ENCODE peak calls at places on chromosomes 5 and 9, in ten cellular contexts. One of them, this sample, is unnamed.

GRCh38 chr5:65288657-65289056 is 193.1 kb downstream of the ADAMTS6 start:
- DNase-seq in fibroblast of lung: no peak
- DNase-seq in AG04450: no peak
- DNase-seq in lung: no peak
- DNase-seq in stomach: no peak
- DNase-seq in ovary: no peak
- DNase-seq in cardiac fibroblast: no peak
- DNase-seq in AG09319: no peak
- DNase-seq in IMR-90: no peak
- DNase-seq in MM.1S: no peak
- DNase-seq in this sample: no peak

GRCh38 chr5:73365301-73365853 is 83.2 kb downstream of the FOXD1 start:
- DNase-seq in fibroblast of lung: peak; percentile 92
- DNase-seq in AG04450: peak; percentile 83
- DNase-seq in lung: no peak
- DNase-seq in stomach: no peak
- DNase-seq in ovary: no peak
- DNase-seq in cardiac fibroblast: peak; percentile 32
- DNase-seq in AG09319: peak; percentile 89
- DNase-seq in IMR-90: peak; percentile 96
- DNase-seq in MM.1S: no peak
- DNase-seq in this sample: no peak

GRCh38 chr9:6484210-6484609 is 71.2 kb downstream of the UHRF2 start:
- DNase-seq in fibroblast of lung: no peak
- DNase-seq in AG04450: no peak
- DNase-seq in lung: no peak
- DNase-seq in stomach: no peak
- DNase-seq in ovary: no peak
- DNase-seq in cardiac fibroblast: no peak
- DNase-seq in AG09319: no peak
- DNase-seq in IMR-90: no peak
- DNase-seq in MM.1S: no peak
- DNase-seq in this sample: no peak

GRCh38 chr5:16666861-16667481 is 50.2 kb upstream of the RETREG1 start:
- DNase-seq in fibroblast of lung: peak; percentile 48
- DNase-seq in AG04450: no peak
- DNase-seq in lung: no peak
- DNase-seq in stomach: peak; percentile 54
- DNase-seq in ovary: no peak
- DNase-seq in cardiac fibroblast: peak; percentile 63
- DNase-seq in AG09319: no peak
- DNase-seq in IMR-90: peak; percentile 15
- DNase-seq in MM.1S: no peak
- DNase-seq in this sample: no peak

GRCh38 chr5:126122942-126123341 is 300.3 kb upstream of the GRAMD2B start:
- DNase-seq in fibroblast of lung: peak; percentile 6
- DNase-seq in AG04450: no peak
- DNase-seq in lung: no peak
- DNase-seq in stomach: no peak
- DNase-seq in ovary: no peak
- DNase-seq in cardiac fibroblast: no peak
- DNase-seq in AG09319: no peak
- DNase-seq in IMR-90: no peak
- DNase-seq in MM.1S: no peak
- DNase-seq in this sample: no peak

GRCh38 chr9:110141118-110141797 is 66.7 kb downstream of the C9orf152 start:
- DNase-seq in fibroblast of lung: peak; percentile 90
- DNase-seq in AG04450: peak; percentile 88
- DNase-seq in lung: peak; percentile 50
- DNase-seq in stomach: no peak
- DNase-seq in ovary: no peak
- DNase-seq in cardiac fibroblast: peak; percentile 93
- DNase-seq in AG09319: peak; percentile 79
- DNase-seq in IMR-90: peak; percentile 99
- DNase-seq in MM.1S: no peak
- DNase-seq in this sample: peak; percentile 53

GRCh38 chr5:68140763-68141162 is 74.8 kb upstream of the PIK3R1 start:
- DNase-seq in fibroblast of lung: no peak
- DNase-seq in AG04450: no peak
- DNase-seq in lung: no peak
- DNase-seq in stomach: no peak
- DNase-seq in ovary: no peak
- DNase-seq in cardiac fibroblast: no peak
- DNase-seq in AG09319: no peak
- DNase-seq in IMR-90: no peak
- DNase-seq in MM.1S: no peak
- DNase-seq in this sample: no peak

GRCh38 chr5:180259260-180259611 is 32.6 kb downstream of the MAPK9 start:
- DNase-seq in fibroblast of lung: peak; percentile 1
- DNase-seq in AG04450: no peak
- DNase-seq in lung: no peak
- DNase-seq in stomach: no peak
- DNase-seq in ovary: no peak
- DNase-seq in cardiac fibroblast: no peak
- DNase-seq in AG09319: no peak
- DNase-seq in IMR-90: peak; percentile 1
- DNase-seq in MM.1S: no peak
- DNase-seq in this sample: no peak

GRCh38 chr5:100902406-100903035 is 561 bp downstream of the ST8SIA4 start:
- DNase-seq in fibroblast of lung: peak; percentile 31
- DNase-seq in AG04450: no peak
- DNase-seq in lung: no peak
- DNase-seq in stomach: no peak
- DNase-seq in ovary: no peak
- DNase-seq in cardiac fibroblast: peak; percentile 3
- DNase-seq in AG09319: no peak
- DNase-seq in IMR-90: no peak
- DNase-seq in MM.1S: peak; percentile 45
- DNase-seq in this sample: no peak

GRCh38 chr5:149993471-149993870 is 7.0 kb downstream of the TIGD6 start:
- DNase-seq in fibroblast of lung: no peak
- DNase-seq in AG04450: no peak
- DNase-seq in lung: no peak
- DNase-seq in stomach: no peak
- DNase-seq in ovary: no peak
- DNase-seq in cardiac fibroblast: no peak
- DNase-seq in AG09319: no peak
- DNase-seq in IMR-90: no peak
- DNase-seq in MM.1S: no peak
- DNase-seq in this sample: no peak

GRCh38 chr5:172185096-172185461 is 2.9 kb downstream of the STK10 start:
- DNase-seq in fibroblast of lung: no peak
- DNase-seq in AG04450: no peak
- DNase-seq in lung: no peak
- DNase-seq in stomach: no peak
- DNase-seq in ovary: no peak
- DNase-seq in cardiac fibroblast: no peak
- DNase-seq in AG09319: no peak
- DNase-seq in IMR-90: no peak
- DNase-seq in MM.1S: peak; percentile 13
- DNase-seq in this sample: no peak
- TF ChIP-seq CTCF in fibroblast of lung: no peak
- TF ChIP-seq CTCF in AG04450: no peak
- TF ChIP-seq CTCF in lung: no peak
- TF ChIP-seq CTCF in stomach: no peak
- TF ChIP-seq CTCF in ovary: no peak
- TF ChIP-seq CTCF in cardiac fibroblast: no peak
- TF ChIP-seq CTCF in AG09319: no peak
- TF ChIP-seq CTCF in IMR-90: no peak
- TF ChIP-seq CTCF in MM.1S: no peak
- TF ChIP-seq CTCF in this sample: no peak

GRCh38 chr9:128411373-128412119 is 9.1 kb upstream of the CERCAM start:
- DNase-seq in fibroblast of lung: no peak
- DNase-seq in AG04450: no peak
- DNase-seq in lung: no peak
- DNase-seq in stomach: no peak
- DNase-seq in ovary: no peak
- DNase-seq in cardiac fibroblast: no peak
- DNase-seq in AG09319: no peak
- DNase-seq in IMR-90: no peak
- DNase-seq in MM.1S: no peak
- DNase-seq in this sample: no peak

GRCh38 chr9:128408963-128409431 is 11.7 kb upstream of the CERCAM start:
- DNase-seq in fibroblast of lung: no peak
- DNase-seq in AG04450: no peak
- DNase-seq in lung: no peak
- DNase-seq in stomach: no peak
- DNase-seq in ovary: no peak
- DNase-seq in cardiac fibroblast: no peak
- DNase-seq in AG09319: no peak
- DNase-seq in IMR-90: no peak
- DNase-seq in MM.1S: no peak
- DNase-seq in this sample: no peak

GRCh38 chr9:128409450-128409849 is 11.2 kb upstream of the CERCAM start:
- DNase-seq in fibroblast of lung: no peak
- DNase-seq in AG04450: no peak
- DNase-seq in lung: no peak
- DNase-seq in stomach: no peak
- DNase-seq in ovary: no peak
- DNase-seq in cardiac fibroblast: no peak
- DNase-seq in AG09319: no peak
- DNase-seq in IMR-90: no peak
- DNase-seq in MM.1S: no peak
- DNase-seq in this sample: no peak

GRCh38 chr9:128412120-128412790 is 8.4 kb upstream of the CERCAM start:
- DNase-seq in fibroblast of lung: peak; percentile 40
- DNase-seq in AG04450: no peak
- DNase-seq in lung: peak; percentile 35
- DNase-seq in stomach: peak; percentile 44
- DNase-seq in ovary: no peak
- DNase-seq in cardiac fibroblast: peak; percentile 55
- DNase-seq in AG09319: no peak
- DNase-seq in IMR-90: peak; percentile 31
- DNase-seq in MM.1S: no peak
- DNase-seq in this sample: peak; percentile 33

DNA sequence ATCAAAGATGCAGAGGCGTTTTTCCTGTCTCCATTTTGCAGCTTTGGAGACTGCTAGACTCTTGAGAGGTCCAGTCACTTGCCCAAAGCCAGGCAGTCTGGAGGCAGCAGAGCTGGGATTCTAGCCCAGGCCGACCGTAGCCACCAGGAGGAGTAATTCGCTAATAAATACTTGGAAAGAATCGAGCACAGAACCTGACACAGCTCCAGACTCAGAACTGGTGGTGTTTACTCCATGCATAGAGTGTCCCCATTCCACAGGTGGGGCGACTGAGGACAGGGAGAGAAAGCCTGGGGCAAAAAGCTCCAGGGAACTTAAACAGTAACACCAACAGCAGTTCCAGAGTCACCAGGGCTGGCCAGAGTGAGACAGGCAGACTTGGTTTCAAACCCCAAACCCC is 10.7 kb upstream of the CERCAM start:
- DNase-seq in fibroblast of lung: peak; percentile 25
- DNase-seq in AG04450: no peak
- DNase-seq in lung: no peak
- DNase-seq in stomach: no peak
- DNase-seq in ovary: no peak
- DNase-seq in cardiac fibroblast: peak; percentile 55
- DNase-seq in AG09319: no peak
- DNase-seq in IMR-90: no peak
- DNase-seq in MM.1S: no peak
- DNase-seq in this sample: no peak
- TF ChIP-seq CTCF in fibroblast of lung: peak; percentile 38
- TF ChIP-seq CTCF in AG04450: peak; percentile 50
- TF ChIP-seq CTCF in lung: no peak
- TF ChIP-seq CTCF in stomach: no peak
- TF ChIP-seq CTCF in ovary: no peak
- TF ChIP-seq CTCF in cardiac fibroblast: peak; percentile 45
- TF ChIP-seq CTCF in AG09319: peak; percentile 15
- TF ChIP-seq CTCF in IMR-90: peak; percentile 18
- TF ChIP-seq CTCF in MM.1S: peak; percentile 18
- TF ChIP-seq CTCF in this sample: no peak

GRCh38 chr5:15290953-15291352 is 209.0 kb upstream of the FBXL7 start:
- DNase-seq in fibroblast of lung: no peak
- DNase-seq in AG04450: no peak
- DNase-seq in lung: no peak
- DNase-seq in stomach: no peak
- DNase-seq in ovary: no peak
- DNase-seq in cardiac fibroblast: no peak
- DNase-seq in AG09319: no peak
- DNase-seq in IMR-90: no peak
- DNase-seq in MM.1S: no peak
- DNase-seq in this sample: no peak

GRCh38 chr5:15285901-15286583 is 213.9 kb upstream of the FBXL7 start:
- DNase-seq in fibroblast of lung: peak; percentile 69
- DNase-seq in AG04450: peak; percentile 26
- DNase-seq in lung: peak; percentile 33
- DNase-seq in stomach: no peak
- DNase-seq in ovary: no peak
- DNase-seq in cardiac fibroblast: peak; percentile 76
- DNase-seq in AG09319: no peak
- DNase-seq in IMR-90: peak; percentile 85
- DNase-seq in MM.1S: no peak
- DNase-seq in this sample: no peak

GRCh38 chr5:15286659-15287058 is 213.3 kb upstream of the FBXL7 start:
- DNase-seq in fibroblast of lung: no peak
- DNase-seq in AG04450: no peak
- DNase-seq in lung: no peak
- DNase-seq in stomach: no peak
- DNase-seq in ovary: no peak
- DNase-seq in cardiac fibroblast: no peak
- DNase-seq in AG09319: no peak
- DNase-seq in IMR-90: no peak
- DNase-seq in MM.1S: no peak
- DNase-seq in this sample: no peak
- TF ChIP-seq CTCF in fibroblast of lung: no peak
- TF ChIP-seq CTCF in AG04450: no peak
- TF ChIP-seq CTCF in lung: no peak
- TF ChIP-seq CTCF in stomach: no peak
- TF ChIP-seq CTCF in ovary: no peak
- TF ChIP-seq CTCF in cardiac fibroblast: peak; percentile 14
- TF ChIP-seq CTCF in AG09319: peak; percentile 18
- TF ChIP-seq CTCF in IMR-90: no peak
- TF ChIP-seq CTCF in MM.1S: peak; percentile 14
- TF ChIP-seq CTCF in this sample: no peak

DNA sequence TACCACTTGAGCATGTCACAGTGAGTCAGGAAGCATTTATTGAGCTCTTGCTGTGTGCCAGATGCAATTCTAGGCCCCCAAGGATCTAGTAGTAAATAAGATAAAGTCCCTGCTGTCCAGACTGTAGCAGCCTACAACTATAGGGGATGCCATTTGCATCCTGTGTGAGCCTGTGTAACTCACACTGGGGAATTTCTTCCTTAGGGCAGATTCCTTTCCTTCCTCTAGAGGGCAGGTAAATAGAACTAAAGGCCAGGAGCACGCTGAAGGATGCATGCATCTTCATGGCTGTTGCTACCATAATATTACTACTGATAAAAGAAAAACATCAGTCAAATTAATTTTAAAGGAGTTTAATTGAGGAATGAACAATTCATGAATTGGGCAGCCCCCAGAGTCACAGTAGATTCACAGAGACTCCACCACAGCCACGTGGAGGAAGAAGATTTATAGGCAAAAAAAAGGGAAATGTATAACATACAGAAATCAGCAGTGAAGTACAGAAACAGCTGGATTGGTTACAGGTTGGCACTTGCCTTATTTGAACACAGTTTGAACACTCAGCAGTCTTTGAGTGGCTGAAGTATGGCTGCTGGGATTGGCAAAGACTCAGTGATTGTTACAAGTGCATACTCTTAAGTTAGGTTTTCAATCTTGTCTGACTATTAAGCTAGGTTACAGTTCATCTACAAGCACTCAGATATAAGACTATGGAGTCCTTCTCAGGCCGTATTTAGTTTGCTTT is 98.9 kb downstream of the ACTL7B start:
- DNase-seq in fibroblast of lung: no peak
- DNase-seq in AG04450: no peak
- DNase-seq in lung: peak; percentile 41
- DNase-seq in stomach: no peak
- DNase-seq in ovary: no peak
- DNase-seq in cardiac fibroblast: no peak
- DNase-seq in AG09319: no peak
- DNase-seq in IMR-90: no peak
- DNase-seq in MM.1S: no peak
- DNase-seq in this sample: no peak
- TF ChIP-seq CTCF in fibroblast of lung: no peak
- TF ChIP-seq CTCF in AG04450: peak; percentile 27
- TF ChIP-seq CTCF in lung: no peak
- TF ChIP-seq CTCF in stomach: no peak
- TF ChIP-seq CTCF in ovary: no peak
- TF ChIP-seq CTCF in cardiac fibroblast: peak; percentile 27
- TF ChIP-seq CTCF in AG09319: no peak
- TF ChIP-seq CTCF in IMR-90: no peak
- TF ChIP-seq CTCF in MM.1S: no peak
- TF ChIP-seq CTCF in this sample: no peak

This sample was measured in omental fat pad.